ENCODE peak calls at places on chromosomes 1 and 21, in ten cellular contexts. One of them, this sample, is unnamed.
A peak's percentile ranks its signal among the peaks of the same experiment; 100 is the strongest.

GRCh38 chr1:22860414-22860800 is 112.3 kb downstream of the LACTBL1 start:
- DNase-seq in fibroblast of lung: no peak
- DNase-seq in breast epithelium: no peak
- DNase-seq in heart left ventricle: no peak
- DNase-seq in body of pancreas: no peak
- DNase-seq in right atrium auricular region: no peak
- DNase-seq in Peyer's patch: no peak
- DNase-seq in tibial artery: no peak
- DNase-seq in heart right ventricle: no peak
- DNase-seq in suprapubic skin: no peak
- DNase-seq in this sample: no peak

GRCh38 chr1:230376296-230376695 is 49.8 kb downstream of the PGBD5 start:
- DNase-seq in suprapubic skin: no peak
- DNase-seq in breast epithelium: no peak
- DNase-seq in body of pancreas: no peak
- DNase-seq in heart left ventricle: no peak
- DNase-seq in fibroblast of lung: no peak
- DNase-seq in right atrium auricular region: no peak
- DNase-seq in tibial artery: no peak
- DNase-seq in heart right ventricle: no peak
- DNase-seq in Peyer's patch: no peak
- DNase-seq in this sample: no peak

GRCh38 chr1:39189592-39190041 is 14.9 kb upstream of the MACF1 start:
- DNase-seq in fibroblast of lung: peak; percentile 29
- DNase-seq in right atrium auricular region: no peak
- DNase-seq in breast epithelium: no peak
- DNase-seq in Peyer's patch: no peak
- DNase-seq in body of pancreas: no peak
- DNase-seq in suprapubic skin: no peak
- DNase-seq in heart right ventricle: no peak
- DNase-seq in tibial artery: no peak
- DNase-seq in heart left ventricle: no peak
- DNase-seq in this sample: no peak

GRCh38 chr1:21664806-21665588 is 4.2 kb downstream of the RAP1GAP start:
- DNase-seq in heart right ventricle: no peak
- DNase-seq in body of pancreas: no peak
- DNase-seq in suprapubic skin: peak; percentile 29
- DNase-seq in breast epithelium: peak; percentile 34
- DNase-seq in tibial artery: peak; percentile 50
- DNase-seq in right atrium auricular region: no peak
- DNase-seq in heart left ventricle: no peak
- DNase-seq in fibroblast of lung: no peak
- DNase-seq in Peyer's patch: no peak
- DNase-seq in this sample: no peak

GRCh38 chr21:42974832-42975820 is 764 bp downstream of the PKNOX1 start:
- DNase-seq in suprapubic skin: no peak
- DNase-seq in right atrium auricular region: peak; percentile 66
- DNase-seq in heart right ventricle: peak; percentile 65
- DNase-seq in heart left ventricle: peak; percentile 68
- DNase-seq in fibroblast of lung: peak; percentile 73
- DNase-seq in Peyer's patch: peak; percentile 51
- DNase-seq in body of pancreas: peak; percentile 55
- DNase-seq in breast epithelium: peak; percentile 55
- DNase-seq in tibial artery: peak; percentile 77
- DNase-seq in this sample: peak; percentile 78

GRCh38 chr1:24002664-24003063 is 22.5 kb upstream of the SRSF10 start:
- DNase-seq in body of pancreas: no peak
- DNase-seq in heart left ventricle: no peak
- DNase-seq in Peyer's patch: no peak
- DNase-seq in fibroblast of lung: no peak
- DNase-seq in breast epithelium: no peak
- DNase-seq in right atrium auricular region: no peak
- DNase-seq in heart right ventricle: no peak
- DNase-seq in tibial artery: no peak
- DNase-seq in suprapubic skin: no peak
- DNase-seq in this sample: no peak

GRCh38 chr21:44795342-44795741 is 6.3 kb downstream of the UBE2G2 start:
- DNase-seq in fibroblast of lung: no peak
- DNase-seq in right atrium auricular region: no peak
- DNase-seq in heart left ventricle: no peak
- DNase-seq in tibial artery: no peak
- DNase-seq in body of pancreas: no peak
- DNase-seq in breast epithelium: no peak
- DNase-seq in Peyer's patch: no peak
- DNase-seq in heart right ventricle: no peak
- DNase-seq in suprapubic skin: no peak
- DNase-seq in this sample: no peak

GRCh38 chr1:203505526-203506189 is 11.7 kb downstream of the OPTC start:
- DNase-seq in heart left ventricle: no peak
- DNase-seq in Peyer's patch: no peak
- DNase-seq in breast epithelium: no peak
- DNase-seq in fibroblast of lung: no peak
- DNase-seq in body of pancreas: no peak
- DNase-seq in right atrium auricular region: no peak
- DNase-seq in suprapubic skin: no peak
- DNase-seq in heart right ventricle: no peak
- DNase-seq in tibial artery: no peak
- DNase-seq in this sample: no peak

GRCh38 chr1:65069186-65069585 is 78.8 kb upstream of the AK4 start:
- DNase-seq in body of pancreas: no peak
- DNase-seq in tibial artery: no peak
- DNase-seq in right atrium auricular region: no peak
- DNase-seq in heart left ventricle: no peak
- DNase-seq in suprapubic skin: no peak
- DNase-seq in breast epithelium: no peak
- DNase-seq in Peyer's patch: peak; percentile 64
- DNase-seq in heart right ventricle: no peak
- DNase-seq in fibroblast of lung: no peak
- DNase-seq in this sample: peak; percentile 62

GRCh38 chr1:206738370-206739366 is 31.9 kb upstream of the IL19 start:
- DNase-seq in breast epithelium: no peak
- DNase-seq in right atrium auricular region: no peak
- DNase-seq in heart right ventricle: no peak
- DNase-seq in heart left ventricle: no peak
- DNase-seq in fibroblast of lung: peak; percentile 39
- DNase-seq in suprapubic skin: no peak
- DNase-seq in tibial artery: no peak
- DNase-seq in body of pancreas: peak; percentile 52
- DNase-seq in Peyer's patch: no peak
- DNase-seq in this sample: no peak

GRCh38 chr1:159068877-159069276 is 7.7 kb downstream of the AIM2 start:
- DNase-seq in fibroblast of lung: peak; percentile 65
- DNase-seq in suprapubic skin: no peak
- DNase-seq in Peyer's patch: no peak
- DNase-seq in breast epithelium: no peak
- DNase-seq in right atrium auricular region: no peak
- DNase-seq in tibial artery: no peak
- DNase-seq in body of pancreas: peak; percentile 32
- DNase-seq in heart left ventricle: no peak
- DNase-seq in heart right ventricle: no peak
- DNase-seq in this sample: no peak

GRCh38 chr1:51344276-51344601 is 13.9 kb upstream of the TTC39A start:
- DNase-seq in tibial artery: no peak
- DNase-seq in right atrium auricular region: no peak
- DNase-seq in suprapubic skin: no peak
- DNase-seq in heart right ventricle: no peak
- DNase-seq in fibroblast of lung: no peak
- DNase-seq in heart left ventricle: no peak
- DNase-seq in body of pancreas: no peak
- DNase-seq in breast epithelium: no peak
- DNase-seq in Peyer's patch: no peak
- DNase-seq in this sample: no peak

GRCh38 chr1:41363632-41364320 is 2.5 kb downstream of the FOXO6 start:
- DNase-seq in tibial artery: no peak
- DNase-seq in breast epithelium: no peak
- DNase-seq in suprapubic skin: no peak
- DNase-seq in right atrium auricular region: no peak
- DNase-seq in Peyer's patch: no peak
- DNase-seq in body of pancreas: no peak
- DNase-seq in heart right ventricle: no peak
- DNase-seq in fibroblast of lung: no peak
- DNase-seq in heart left ventricle: peak; percentile 1
- DNase-seq in this sample: no peak

GRCh38 chr1:227762231-227762911 is 27.1 kb downstream of the SNAP47 start:
- DNase-seq in body of pancreas: peak; percentile 86
- DNase-seq in tibial artery: peak; percentile 85
- DNase-seq in heart left ventricle: peak; percentile 92
- DNase-seq in breast epithelium: peak; percentile 83
- DNase-seq in suprapubic skin: peak; percentile 91
- DNase-seq in fibroblast of lung: peak; percentile 76
- DNase-seq in right atrium auricular region: peak; percentile 90
- DNase-seq in Peyer's patch: peak; percentile 82
- DNase-seq in heart right ventricle: peak; percentile 90
- DNase-seq in this sample: peak; percentile 88

GRCh38 chr21:15774590-15774989 is 44.8 kb downstream of the USP25 start:
- DNase-seq in heart left ventricle: no peak
- DNase-seq in Peyer's patch: no peak
- DNase-seq in suprapubic skin: no peak
- DNase-seq in heart right ventricle: no peak
- DNase-seq in breast epithelium: no peak
- DNase-seq in tibial artery: no peak
- DNase-seq in body of pancreas: no peak
- DNase-seq in right atrium auricular region: no peak
- DNase-seq in fibroblast of lung: peak; percentile 84
- DNase-seq in this sample: no peak

GRCh38 chr1:232635778-232636356 is 5.9 kb upstream of the SIPA1L2 start:
- DNase-seq in suprapubic skin: no peak
- DNase-seq in breast epithelium: no peak
- DNase-seq in body of pancreas: no peak
- DNase-seq in right atrium auricular region: no peak
- DNase-seq in heart left ventricle: no peak
- DNase-seq in heart right ventricle: no peak
- DNase-seq in Peyer's patch: no peak
- DNase-seq in tibial artery: no peak
- DNase-seq in fibroblast of lung: peak; percentile 82
- DNase-seq in this sample: no peak
- H3K4me1 ChIP-seq in suprapubic skin: peaks cover 3% of the 10 kb centered on the region
- H3K4me1 ChIP-seq in breast epithelium: no peaks in the 10 kb centered on the region
- H3K4me1 ChIP-seq in body of pancreas: peaks cover 2% of the 10 kb centered on the region
- H3K4me1 ChIP-seq in right atrium auricular region: no peaks in the 10 kb centered on the region
- H3K4me1 ChIP-seq in heart left ventricle: peaks cover 3% of the 10 kb centered on the region
- H3K4me1 ChIP-seq in heart right ventricle: peaks cover 4% of the 10 kb centered on the region
- H3K4me1 ChIP-seq in Peyer's patch: peaks cover 7% of the 10 kb centered on the region
- H3K4me1 ChIP-seq in tibial artery: no peaks in the 10 kb centered on the region
- H3K4me1 ChIP-seq in fibroblast of lung: no peaks in the 10 kb centered on the region
- H3K4me1 ChIP-seq in this sample: peaks cover 3% of the 10 kb centered on the region

GRCh38 chr1:175433586-175434267 is 241.2 kb upstream of the KIAA0040 start:
- DNase-seq in right atrium auricular region: no peak
- DNase-seq in heart right ventricle: no peak
- DNase-seq in Peyer's patch: no peak
- DNase-seq in body of pancreas: no peak
- DNase-seq in fibroblast of lung: no peak
- DNase-seq in tibial artery: no peak
- DNase-seq in heart left ventricle: no peak
- DNase-seq in suprapubic skin: no peak
- DNase-seq in breast epithelium: no peak
- DNase-seq in this sample: no peak

GRCh38 chr1:175434268-175434860 is 241.8 kb upstream of the KIAA0040 start:
- DNase-seq in fibroblast of lung: no peak
- DNase-seq in right atrium auricular region: no peak
- DNase-seq in suprapubic skin: no peak
- DNase-seq in breast epithelium: no peak
- DNase-seq in heart left ventricle: no peak
- DNase-seq in body of pancreas: peak; percentile 30
- DNase-seq in tibial artery: no peak
- DNase-seq in heart right ventricle: no peak
- DNase-seq in Peyer's patch: no peak
- DNase-seq in this sample: no peak
- TF ChIP-seq CTCF in fibroblast of lung: no peak
- TF ChIP-seq CTCF in right atrium auricular region: peak; percentile 26
- TF ChIP-seq CTCF in suprapubic skin: no peak
- TF ChIP-seq CTCF in breast epithelium: no peak
- TF ChIP-seq CTCF in heart left ventricle: peak; percentile 32
- TF ChIP-seq CTCF in body of pancreas: peak; percentile 67
- TF ChIP-seq CTCF in tibial artery: no peak
- TF ChIP-seq CTCF in heart right ventricle: peak; percentile 24
- TF ChIP-seq CTCF in Peyer's patch: no peak
- TF ChIP-seq CTCF in this sample: peak; percentile 18

DNA sequence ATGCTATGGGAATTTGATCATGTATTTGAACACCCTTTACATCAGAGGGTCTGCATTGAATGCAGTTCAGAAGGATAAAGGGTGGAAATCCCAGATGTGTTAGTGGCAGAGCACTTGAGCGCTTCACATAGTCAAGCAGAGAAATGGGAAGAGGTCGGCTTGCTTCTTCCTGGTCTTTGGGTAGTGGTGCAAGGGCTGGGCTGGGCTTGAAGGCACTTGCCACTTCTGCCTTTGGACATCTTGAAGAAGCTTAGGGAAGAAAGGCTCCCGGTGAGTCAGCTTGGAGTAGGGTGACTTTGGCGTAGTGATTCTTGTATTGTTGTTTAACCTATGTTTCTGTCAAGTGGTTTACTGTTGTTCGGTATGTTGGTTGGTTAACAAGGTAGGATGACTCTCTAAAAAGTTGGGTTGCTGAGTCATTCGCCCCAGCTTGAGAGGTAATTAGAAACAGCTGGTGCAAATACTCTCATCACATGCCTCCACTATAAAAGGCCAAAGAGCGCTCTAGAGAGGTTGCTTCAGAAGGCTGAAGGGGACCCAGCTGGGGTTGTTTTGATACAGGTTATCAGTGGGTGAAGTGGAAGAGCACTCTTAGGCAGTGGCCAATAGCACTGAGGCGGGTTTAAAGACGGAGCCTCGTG is 1.3 kb downstream of the BACH1 start:
- DNase-seq in fibroblast of lung: peak; percentile 92
- DNase-seq in breast epithelium: no peak
- DNase-seq in tibial artery: peak; percentile 70
- DNase-seq in body of pancreas: peak; percentile 73
- DNase-seq in right atrium auricular region: peak; percentile 77
- DNase-seq in suprapubic skin: no peak
- DNase-seq in Peyer's patch: peak; percentile 40
- DNase-seq in heart left ventricle: peak; percentile 55
- DNase-seq in heart right ventricle: peak; percentile 23
- DNase-seq in this sample: peak; percentile 79
- H3K4me1 ChIP-seq in fibroblast of lung: peaks cover 2% of the 10 kb centered on the region
- H3K4me1 ChIP-seq in breast epithelium: peaks cover 3% of the 10 kb centered on the region
- H3K4me1 ChIP-seq in tibial artery: peaks cover 6% of the 10 kb centered on the region
- H3K4me1 ChIP-seq in body of pancreas: peaks cover 52% of the 10 kb centered on the region
- H3K4me1 ChIP-seq in right atrium auricular region: no peaks in the 10 kb centered on the region
- H3K4me1 ChIP-seq in suprapubic skin: peaks cover 57% of the 10 kb centered on the region
- H3K4me1 ChIP-seq in Peyer's patch: peaks cover 52% of the 10 kb centered on the region
- H3K4me1 ChIP-seq in heart left ventricle: peaks cover 33% of the 10 kb centered on the region
- H3K4me1 ChIP-seq in heart right ventricle: peaks cover 61% of the 10 kb centered on the region
- H3K4me1 ChIP-seq in this sample: peaks cover 58% of the 10 kb centered on the region

GRCh38 chr1:160282807-160283206 is 2.1 kb downstream of the PEX19 start:
- DNase-seq in fibroblast of lung: no peak
- DNase-seq in breast epithelium: no peak
- DNase-seq in heart left ventricle: no peak
- DNase-seq in tibial artery: no peak
- DNase-seq in body of pancreas: no peak
- DNase-seq in right atrium auricular region: no peak
- DNase-seq in suprapubic skin: no peak
- DNase-seq in Peyer's patch: no peak
- DNase-seq in heart right ventricle: no peak
- DNase-seq in this sample: no peak
- TF ChIP-seq CTCF in fibroblast of lung: no peak
- TF ChIP-seq CTCF in breast epithelium: no peak
- TF ChIP-seq CTCF in heart left ventricle: no peak
- TF ChIP-seq CTCF in tibial artery: no peak
- TF ChIP-seq CTCF in body of pancreas: no peak
- TF ChIP-seq CTCF in right atrium auricular region: no peak
- TF ChIP-seq CTCF in suprapubic skin: no peak
- TF ChIP-seq CTCF in Peyer's patch: no peak
- TF ChIP-seq CTCF in heart right ventricle: no peak
- TF ChIP-seq CTCF in this sample: no peak